ENCODE peak calls at places on chromosomes 7 and 10, in seven cellular contexts. A is tibial artery; P is pancreas; H is CD8-positive, alpha-beta T cell; Z is left ventricle myocardium inferior; U is H9; R is fibroblast of pulmonary artery. E is an unnamed sample.

GRCh38 chr10:20017961-20018360 is 201.7 kb downstream of the PLXDC2 start:
- DNase-seq in A (no peak), P (no peak), H (no peak), Z (no peak), U (no peak), R (peak; percentile 34), E (no peak)

GRCh38 chr7:136134503-136134902 is 157.3 kb upstream of the MTPN start:
- DNase-seq in A (no peak), P (no peak), H (no peak), Z (no peak), U (peak; percentile 34), R (peak; percentile 10), E (no peak)

GRCh38 chr10:117399341-117400196 is 24.3 kb upstream of the PDZD8 start:
- DNase-seq in A (no peak), P (no peak), H (no peak), Z (no peak), U (no peak), R (no peak), E (no peak)

GRCh38 chr10:73094986-73095478 is 1.6 kb downstream of the P4HA1 start:
- DNase-seq in A (no peak), P (no peak), H (no peak), Z (no peak), U (no peak), R (no peak), E (no peak)

GRCh38 chr10:88525371-88526079 is 57.6 kb downstream of the RNLS start:
- DNase-seq in A (no peak), P (no peak), H (no peak), Z (no peak), U (no peak), R (peak; percentile 77), E (peak; percentile 60)

GRCh38 chr10:74293686-74294365 is 142.8 kb downstream of the ADK start:
- DNase-seq in A (no peak), P (no peak), H (no peak), Z (no peak), U (no peak), R (peak; percentile 71), E (no peak)

GRCh38 chr7:42677751-42678231 is 234.1 kb downstream of the C7orf25 start:
- DNase-seq in A (peak; percentile 53), P (no peak), H (no peak), Z (no peak), U (no peak), R (peak; percentile 91), E (no peak)

GRCh38 chr10:45452743-45453452 is 78.9 kb downstream of the ALOX5 start:
- DNase-seq in A (no peak), P (no peak), H (no peak), Z (no peak), U (no peak), R (no peak), E (no peak)

GRCh38 chr7:30924624-30925023 is 13.0 kb downstream of the AQP1 start:
- DNase-seq in A (no peak), P (peak; percentile 27), H (no peak), Z (peak; percentile 4), U (peak; percentile 8), R (no peak), E (peak; percentile 4)

GRCh38 chr7:146606628-146607027 is 490.0 kb downstream of the CNTNAP2 start:
- DNase-seq in A (no peak), P (no peak), H (no peak), Z (no peak), U (no peak), R (no peak), E (no peak)

GRCh38 chr10:110352930-110353243 is 48.2 kb upstream of the SMNDC1 start:
- DNase-seq in A (no peak), P (no peak), H (no peak), Z (no peak), U (no peak), R (no peak), E (no peak)

GRCh38 chr10:120034236-120034635 is 141.7 kb downstream of the SEC23IP start:
- DNase-seq in A (no peak), P (no peak), H (no peak), Z (no peak), U (no peak), R (no peak), E (no peak)

GRCh38 chr10:78177431-78178185 is 143.9 kb downstream of the RPS24 start:
- DNase-seq in A (no peak), P (no peak), H (no peak), Z (no peak), U (no peak), R (no peak), E (no peak)

GRCh38 chr10:128274938-128275337 is 148.7 kb upstream of the MKI67 start:
- DNase-seq in A (peak; percentile 65), P (no peak), H (no peak), Z (no peak), U (no peak), R (peak; percentile 12), E (no peak)

GRCh38 chr10:24452030-24452429 is 243.1 kb downstream of the KIAA1217 start:
- DNase-seq in A (no peak), P (no peak), H (no peak), Z (no peak), U (no peak), R (no peak), E (no peak)

GRCh38 chr7:33849004-33849403 is 56.3 kb upstream of the BMPER start:
- DNase-seq in A (no peak), P (no peak), H (no peak), Z (no peak), U (no peak), R (no peak), E (no peak)

GRCh38 chr7:149317986-149318672 is 56.1 kb downstream of the ZNF783 start:
- DNase-seq in A (no peak), P (no peak), H (no peak), Z (no peak), U (peak; percentile 77), R (no peak), E (no peak)

GRCh38 chr10:11260136-11260535 is 242.5 kb downstream of the CELF2 start:
- DNase-seq in A (no peak), P (no peak), H (no peak), Z (no peak), U (no peak), R (no peak), E (no peak)

GRCh38 chr7:121798076-121798475 is 74.9 kb upstream of the PTPRZ1 start:
- DNase-seq in A (no peak), P (no peak), H (no peak), Z (no peak), U (no peak), R (no peak), E (no peak)

GRCh38 chr10:124612611-124613498 is 131.3 kb downstream of the FAM53B start:
- DNase-seq in A (no peak), P (peak; percentile 57), H (no peak), Z (no peak), U (peak; percentile 88), R (peak; percentile 37), E (no peak)
- TF ChIP-seq CTCF in A (no peak), P (no peak), H (no peak), Z (no peak), U (peak; percentile 41), R (no peak), E (no peak)

GRCh38 chr10:100746413-100746931 is 1.1 kb downstream of the PAX2 start:
- DNase-seq in A (no peak), P (no peak), H (no peak), Z (no peak), U (no peak), R (no peak), E (no peak)
- TF ChIP-seq CTCF in A (no peak), P (no peak), H (no peak), Z (no peak), U (no peak), R (no peak), E (no peak)

GRCh38 chr7:143495806-143496672 is 18.4 kb downstream of the TAS2R41 start:
- DNase-seq in A (no peak), P (no peak), H (no peak), Z (no peak), U (no peak), R (peak; percentile 69), E (no peak)

GRCh38 chr7:143493755-143494154 is 16.1 kb downstream of the TAS2R41 start:
- DNase-seq in A (no peak), P (no peak), H (no peak), Z (no peak), U (no peak), R (no peak), E (no peak)

GRCh38 chr7:143492799-143493568 is 15.3 kb downstream of the TAS2R41 start:
- DNase-seq in A (no peak), P (no peak), H (no peak), Z (no peak), U (no peak), R (peak; percentile 39), E (no peak)

GRCh38 chr7:143492043-143492471 is 14.4 kb downstream of the TAS2R41 start:
- DNase-seq in A (no peak), P (no peak), H (no peak), Z (no peak), U (no peak), R (peak; percentile 75), E (no peak)

DNA sequence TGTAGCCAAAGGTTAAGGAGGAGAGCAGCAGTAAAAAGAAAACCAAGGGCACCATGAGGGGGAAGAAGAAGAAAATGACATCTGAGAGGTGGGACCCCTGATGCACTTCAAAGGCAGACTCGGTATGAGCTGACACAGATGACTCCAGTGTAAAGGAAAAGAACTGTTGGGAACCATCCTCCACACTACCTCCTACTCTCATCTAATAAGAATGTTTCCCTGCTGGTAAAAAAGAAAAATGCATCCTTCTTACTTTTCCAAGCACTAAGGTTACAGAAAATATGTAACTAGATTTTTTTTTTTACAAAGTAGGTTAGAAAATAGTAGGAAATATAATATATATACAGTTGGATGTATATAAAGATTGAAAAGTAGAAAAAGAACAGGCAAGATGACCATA is 16.9 kb downstream of the TAS2R41 start:
- DNase-seq in A (no peak), P (no peak), H (no peak), Z (no peak), U (no peak), R (no peak), E (no peak)
- TF ChIP-seq CTCF in A (no peak), P (no peak), H (no peak), Z (no peak), U (peak; percentile 33), R (peak; percentile 21), E (no peak)

DNA sequence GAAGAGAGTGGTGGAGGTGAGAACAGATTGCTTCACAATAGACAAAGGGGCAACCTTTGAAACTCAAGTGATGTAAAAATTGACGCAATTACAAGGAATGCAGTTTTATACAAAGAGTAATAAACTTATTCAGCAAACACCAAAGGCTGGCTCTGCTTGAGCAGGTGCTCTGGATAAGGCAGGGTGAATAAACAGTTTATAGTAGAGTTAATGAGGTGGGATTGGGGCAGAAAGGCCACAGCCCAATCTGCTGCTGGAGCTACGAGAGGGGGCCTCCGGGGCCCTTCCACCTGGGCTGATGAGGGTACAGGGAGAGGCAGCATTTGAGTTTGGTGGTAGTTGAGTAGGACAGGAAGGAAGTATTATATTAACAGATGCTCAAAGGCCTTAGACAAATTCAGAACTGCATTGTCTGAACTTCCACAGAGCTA is 6.0 kb downstream of the MUC12 start:
- DNase-seq in A (no peak), P (no peak), H (no peak), Z (no peak), U (no peak), R (no peak), E (peak; percentile 73)
- TF ChIP-seq CTCF in A (no peak), P (no peak), H (no peak), Z (no peak), U (no peak), R (no peak), E (no peak)

E was measured in transverse colon.